ENCODE peak calls at places on chromosomes 13 and 19, in six cellular contexts. U, S, M, T, Q and Z are unnamed samples.

GRCh38 chr13:31195616-31196015 is 4.2 kb upstream of the B3GLCT start:
- DNase-seq in U (no peak), Q (no peak), S (no peak), M (no peak), T (no peak), Z (no peak)

GRCh38 chr13:95834134-95834765 is 157.3 kb downstream of the DNAJC3 start:
- DNase-seq in U (peak; percentile 51), T (peak; percentile 56), Q (peak; percentile 61), M (peak; percentile 76), S (peak; percentile 21), Z (peak; percentile 40)

GRCh38 chr13:30047154-30047874 is 196.9 kb upstream of the UBL3 start:
- DNase-seq in U (no peak), S (no peak), M (no peak), Q (no peak), T (no peak), Z (no peak)

GRCh38 chr19:15488489-15489226 is 9.4 kb upstream of the PGLYRP2 start:
- DNase-seq in U (no peak), M (no peak), T (no peak), Q (no peak), S (no peak), Z (no peak)

GRCh38 chr19:46907880-46908279 is 47.1 kb downstream of the ARHGAP35 start:
- DNase-seq in T (no peak), S (no peak), U (no peak), M (no peak), Q (no peak), Z (no peak)

GRCh38 chr19:752652-753517 is 2.0 kb downstream of the MISP start:
- DNase-seq in T (no peak), M (no peak), U (peak; percentile 97), Q (peak; percentile 94), S (peak; percentile 89), Z (peak; percentile 84)

GRCh38 chr13:44331912-44332840 is 41.4 kb upstream of the SERP2 start:
- DNase-seq in T (no peak), Q (peak; percentile 24), U (no peak), M (peak; percentile 31), S (no peak), Z (peak; percentile 96)

GRCh38 chr13:95058680-95059079 is 242.6 kb downstream of the ABCC4 start:
- DNase-seq in T (no peak), Q (no peak), U (no peak), M (no peak), S (no peak), Z (no peak)

GRCh38 chr19:6109947-6110346 is 353 bp downstream of the RFX2 start:
- DNase-seq in T (no peak), M (no peak), Q (no peak), U (no peak), S (no peak), Z (no peak)

GRCh38 chr19:6105444-6105843 is 4.9 kb downstream of the RFX2 start:
- DNase-seq in T (no peak), S (no peak), U (no peak), M (no peak), Q (no peak), Z (no peak)

GRCh38 chr19:6113616-6114188 is 3.4 kb upstream of the RFX2 start:
- DNase-seq in M (no peak), T (no peak), S (no peak), U (no peak), Q (no peak), Z (no peak)

GRCh38 chr19:6110360-6110977 is at the start of gene RFX2:
- DNase-seq in Q (peak; percentile 100), U (peak; percentile 97), M (peak; percentile 100), S (peak; percentile 97), T (peak; percentile 97), Z (peak; percentile 98)

DNA sequence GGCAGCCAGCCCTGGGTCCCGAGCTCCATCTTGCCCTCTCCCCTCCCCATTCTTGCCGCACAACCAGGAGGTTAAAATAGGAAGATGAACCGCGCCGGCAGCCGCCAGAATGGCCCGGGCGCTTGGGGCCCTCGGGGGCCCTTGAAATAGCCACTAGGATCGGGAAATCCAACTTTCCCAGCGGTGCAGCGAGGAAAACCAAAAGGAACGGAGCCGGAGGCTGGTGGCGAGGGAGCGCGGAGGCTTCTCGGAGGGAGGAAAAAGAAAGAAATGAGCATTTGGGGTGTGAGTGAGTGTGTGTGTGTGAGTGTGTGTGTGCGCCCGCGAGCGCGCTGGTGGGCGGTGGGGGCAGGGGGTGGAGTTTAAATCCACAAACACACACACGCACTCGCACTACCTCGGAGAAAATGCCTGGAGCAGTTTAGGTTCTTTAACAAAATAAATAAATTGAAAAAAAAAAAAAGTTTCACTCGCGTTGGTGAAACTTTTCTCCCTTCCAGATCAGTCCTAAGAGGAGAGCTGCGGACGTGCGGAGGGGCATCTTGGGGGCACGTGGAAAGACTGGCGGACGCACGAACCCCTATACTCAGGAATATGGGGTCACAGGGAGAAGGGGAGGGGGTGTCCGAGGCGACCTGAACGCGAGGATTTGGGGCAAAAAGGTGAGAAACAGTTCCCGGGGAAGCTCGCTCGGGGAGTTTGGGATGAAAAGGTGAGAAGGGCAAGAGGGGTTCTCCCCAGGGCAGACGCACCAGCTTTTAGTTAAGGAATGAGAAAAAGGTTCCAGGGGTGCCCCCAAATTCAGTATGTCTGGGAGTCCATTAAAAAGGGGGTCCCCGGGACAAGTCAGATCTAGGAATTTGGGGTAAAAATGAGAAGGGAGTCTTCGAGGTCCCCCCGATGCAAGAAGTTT is 1.3 kb downstream of the RFX2 start:
- DNase-seq in Q (peak; percentile 47), M (peak; percentile 57), S (no peak), T (peak; percentile 48), U (no peak), Z (peak; percentile 75)
- TF ChIP-seq EZH2 in Q (no peak), M (peak; percentile 82), S (no peak), T (no peak), U (no peak), Z (no peak)

GRCh38 chr13:64278493-64278892 is 2862.8 kb upstream of the PCDH20 start:
- DNase-seq in U (peak; percentile 29), M (no peak), T (no peak), Q (peak; percentile 80), S (no peak), Z (peak; percentile 79)
- H3K4me3 ChIP-seq in U (no peak overlapping the region), M (no peak overlapping the region), T (no peak overlapping the region), Q (no peak overlapping the region), S (no peak overlapping the region), Z (no peak overlapping the region)

DNA sequence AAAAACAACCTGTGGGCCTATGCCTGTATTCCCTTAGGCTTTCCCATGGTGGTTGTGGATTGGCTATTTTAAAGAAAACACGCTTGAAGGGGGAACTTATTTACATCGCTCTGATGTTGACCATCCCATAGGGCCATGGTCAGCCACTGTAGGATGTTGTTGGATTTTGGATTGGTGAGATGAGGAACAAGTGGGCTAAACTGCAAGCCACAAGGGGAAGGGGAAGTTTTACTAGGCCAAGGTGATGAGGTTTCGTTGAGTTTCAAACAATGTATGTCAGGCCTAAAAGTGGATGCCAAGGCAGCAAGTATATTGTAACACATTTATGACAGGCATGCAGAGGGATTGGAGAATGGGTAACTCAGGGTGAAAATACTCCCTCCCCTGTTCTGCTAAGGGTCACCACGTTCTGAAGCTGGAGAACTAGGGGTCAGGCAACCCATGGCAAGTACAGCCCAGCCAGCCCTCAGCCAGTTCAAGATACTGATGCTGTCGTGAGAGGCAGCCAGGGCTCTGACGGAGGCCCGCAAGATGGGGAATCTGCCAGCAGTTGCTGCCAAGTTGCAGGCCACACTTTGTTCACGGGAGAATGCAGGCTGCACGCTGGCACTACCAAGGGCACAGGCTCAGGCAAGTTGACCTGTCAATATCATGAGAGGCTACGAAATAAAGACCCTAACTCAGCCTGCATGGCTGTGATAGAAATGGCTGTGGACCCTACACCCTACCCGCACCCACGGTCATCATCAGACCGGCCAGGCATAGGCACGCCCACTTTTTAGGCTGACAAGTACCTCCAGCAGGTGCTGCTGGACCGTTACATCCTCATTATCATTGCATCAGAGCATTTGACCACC is 11.1 kb downstream of the IRGC start:
- DNase-seq in U (no peak), M (no peak), Q (no peak), T (no peak), S (no peak), Z (no peak)
- H3K27ac ChIP-seq in U (no peak overlapping the region), M (no peak overlapping the region), Q (no peak overlapping the region), T (no peak overlapping the region), S (no peak overlapping the region), Z (no peak overlapping the region)

DNA sequence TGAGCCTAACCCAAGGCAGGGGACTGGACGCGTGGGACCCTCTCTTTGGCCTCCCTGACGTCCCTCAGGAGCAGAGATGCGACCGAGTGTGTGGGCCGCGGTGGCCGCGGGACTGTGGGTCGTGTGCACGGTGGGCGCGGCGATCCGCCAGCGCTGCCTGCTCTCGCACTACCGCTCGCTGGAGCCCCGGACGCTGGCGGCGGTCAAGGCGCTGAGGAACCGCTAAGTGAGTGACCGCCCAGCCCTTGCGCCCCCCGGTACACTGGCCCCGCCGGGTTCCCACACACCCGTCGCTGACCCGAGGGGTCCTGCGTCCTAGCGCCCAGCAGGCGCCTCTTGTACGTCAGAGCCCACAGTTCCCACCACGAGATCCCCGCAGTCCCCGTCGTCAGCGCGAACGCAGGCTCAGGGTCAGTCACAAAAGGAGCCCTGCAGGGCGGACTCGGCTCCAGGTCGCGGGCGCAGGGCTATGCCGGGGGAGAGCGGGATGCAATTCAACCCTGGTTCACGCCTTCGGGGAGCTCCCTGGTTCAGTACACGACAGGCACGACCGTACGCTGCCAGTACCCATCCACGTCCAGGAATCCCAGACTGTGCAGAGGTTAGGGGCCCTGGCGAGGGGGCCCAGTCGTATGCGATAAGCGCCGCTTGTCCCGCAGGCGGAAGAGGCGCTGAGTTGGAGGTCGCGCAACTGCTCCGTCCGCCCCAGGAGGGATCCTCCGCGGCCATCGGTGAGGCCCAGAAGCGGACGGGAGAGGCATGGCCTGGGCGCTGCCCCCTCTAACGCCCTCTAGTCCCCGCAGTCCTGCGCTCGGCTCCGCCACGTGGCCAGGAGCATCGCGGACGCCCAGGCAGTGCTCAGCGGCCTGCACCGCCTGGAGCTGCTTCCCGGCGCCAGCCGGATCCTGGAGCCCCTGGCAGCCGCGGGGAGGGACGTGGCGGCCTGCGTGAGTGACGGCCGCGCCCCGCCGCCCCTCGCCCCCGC is 3.6 kb upstream of the IFNL2 start:
- DNase-seq in Q (no peak), S (no peak), M (peak; percentile 76), U (no peak), T (no peak), Z (no peak)
- TF ChIP-seq EZH2 in Q (no peak), S (no peak), M (peak; percentile 96), U (no peak), T (no peak), Z (peak; percentile 72)

DNA sequence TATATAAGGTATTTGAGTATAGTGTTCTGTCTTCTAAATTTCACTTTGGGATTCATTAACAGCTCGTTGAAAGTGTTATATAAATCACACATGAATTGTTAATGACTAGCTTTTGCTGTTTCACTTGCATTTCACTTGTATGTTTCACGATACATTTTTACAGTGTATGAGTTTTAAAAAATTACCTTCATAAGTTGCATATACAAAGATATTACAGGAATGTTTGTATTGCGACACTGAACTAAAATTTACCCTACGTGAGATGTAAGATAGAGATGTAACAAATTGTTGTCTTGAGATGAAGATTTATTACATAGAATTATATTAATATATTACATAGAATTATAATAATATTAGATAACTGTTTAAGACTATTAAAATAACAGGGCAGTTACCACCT is 1.5 kb downstream of the CDC16 start:
- DNase-seq in T (no peak), Q (no peak), M (no peak), S (no peak), U (no peak), Z (no peak)
- H3K4me3 ChIP-seq in T (peak overlapping the region; percentile 87), Q (peak overlapping the region; percentile 92), M (peak overlapping the region; percentile 79), S (peak overlapping the region; percentile 69), U (peak overlapping the region; percentile 89), Z (peak overlapping the region; percentile 96)